ENCODE peak calls at places on chromosomes 2 and 18, in six cellular contexts. One of them, this sample, is unnamed.

GRCh38 chr2:104854507-104855173 is 725 bp downstream of the POU3F3 start:
- DNase-seq in right lobe of liver: no peak
- DNase-seq in naive thymus-derived CD4-positive, alpha-beta T cell: no peak
- DNase-seq in CD4-positive, alpha-beta memory T cell: no peak
- DNase-seq in PC-9: no peak
- DNase-seq in sigmoid colon: no peak
- DNase-seq in this sample: no peak

GRCh38 chr18:46002934-46003333 is 35.8 kb upstream of the EPG5 start:
- DNase-seq in right lobe of liver: no peak
- DNase-seq in naive thymus-derived CD4-positive, alpha-beta T cell: no peak
- DNase-seq in CD4-positive, alpha-beta memory T cell: no peak
- DNase-seq in PC-9: no peak
- DNase-seq in sigmoid colon: no peak
- DNase-seq in this sample: no peak

GRCh38 chr18:78992041-78992735 is 12.6 kb downstream of the SALL3 start:
- DNase-seq in right lobe of liver: no peak
- DNase-seq in naive thymus-derived CD4-positive, alpha-beta T cell: no peak
- DNase-seq in CD4-positive, alpha-beta memory T cell: no peak
- DNase-seq in PC-9: no peak
- DNase-seq in sigmoid colon: no peak
- DNase-seq in this sample: no peak

GRCh38 chr18:36757081-36757480 is 71.7 kb downstream of the TPGS2 start:
- DNase-seq in right lobe of liver: no peak
- DNase-seq in naive thymus-derived CD4-positive, alpha-beta T cell: no peak
- DNase-seq in CD4-positive, alpha-beta memory T cell: no peak
- DNase-seq in PC-9: no peak
- DNase-seq in sigmoid colon: no peak
- DNase-seq in this sample: no peak

GRCh38 chr2:207073791-207074678 is 91.7 kb downstream of the KLF7 start:
- DNase-seq in right lobe of liver: no peak
- DNase-seq in naive thymus-derived CD4-positive, alpha-beta T cell: peak; percentile 17
- DNase-seq in CD4-positive, alpha-beta memory T cell: peak; percentile 14
- DNase-seq in PC-9: no peak
- DNase-seq in sigmoid colon: no peak
- DNase-seq in this sample: peak; percentile 22

GRCh38 chr2:240921319-240922233 is 15.4 kb downstream of the CROCC2 start:
- DNase-seq in right lobe of liver: peak; percentile 39
- DNase-seq in naive thymus-derived CD4-positive, alpha-beta T cell: no peak
- DNase-seq in CD4-positive, alpha-beta memory T cell: no peak
- DNase-seq in PC-9: peak; percentile 75
- DNase-seq in sigmoid colon: peak; percentile 76
- DNase-seq in this sample: peak; percentile 48

GRCh38 chr2:231201475-231201814 is 3.0 kb downstream of the ARMC9 start:
- DNase-seq in right lobe of liver: no peak
- DNase-seq in naive thymus-derived CD4-positive, alpha-beta T cell: no peak
- DNase-seq in CD4-positive, alpha-beta memory T cell: no peak
- DNase-seq in PC-9: no peak
- DNase-seq in sigmoid colon: no peak
- DNase-seq in this sample: no peak

GRCh38 chr2:212249451-212249850 is 289.2 kb downstream of the ERBB4 start:
- DNase-seq in right lobe of liver: no peak
- DNase-seq in naive thymus-derived CD4-positive, alpha-beta T cell: no peak
- DNase-seq in CD4-positive, alpha-beta memory T cell: no peak
- DNase-seq in PC-9: no peak
- DNase-seq in sigmoid colon: no peak
- DNase-seq in this sample: no peak

GRCh38 chr2:188410504-188411235 is 119.0 kb downstream of the GULP1 start:
- DNase-seq in right lobe of liver: no peak
- DNase-seq in naive thymus-derived CD4-positive, alpha-beta T cell: no peak
- DNase-seq in CD4-positive, alpha-beta memory T cell: no peak
- DNase-seq in PC-9: no peak
- DNase-seq in sigmoid colon: no peak
- DNase-seq in this sample: no peak

GRCh38 chr2:166419616-166419934 is 43.8 kb upstream of the SCN9A start:
- DNase-seq in right lobe of liver: no peak
- DNase-seq in naive thymus-derived CD4-positive, alpha-beta T cell: no peak
- DNase-seq in CD4-positive, alpha-beta memory T cell: no peak
- DNase-seq in PC-9: no peak
- DNase-seq in sigmoid colon: no peak
- DNase-seq in this sample: no peak

GRCh38 chr2:45676088-45676487 is 24.6 kb downstream of the PRKCE start:
- DNase-seq in right lobe of liver: no peak
- DNase-seq in naive thymus-derived CD4-positive, alpha-beta T cell: no peak
- DNase-seq in CD4-positive, alpha-beta memory T cell: no peak
- DNase-seq in PC-9: no peak
- DNase-seq in sigmoid colon: no peak
- DNase-seq in this sample: no peak

GRCh38 chr2:47076126-47076506 is 79.0 kb downstream of the STPG4 start:
- DNase-seq in right lobe of liver: no peak
- DNase-seq in naive thymus-derived CD4-positive, alpha-beta T cell: no peak
- DNase-seq in CD4-positive, alpha-beta memory T cell: no peak
- DNase-seq in PC-9: no peak
- DNase-seq in sigmoid colon: no peak
- DNase-seq in this sample: no peak
- H3K4me1 ChIP-seq in right lobe of liver: peaks cover 43% of the 10 kb centered on the region
- H3K4me1 ChIP-seq in naive thymus-derived CD4-positive, alpha-beta T cell: peaks cover 6% of the 10 kb centered on the region
- H3K4me1 ChIP-seq in CD4-positive, alpha-beta memory T cell: peaks cover 7% of the 10 kb centered on the region
- H3K4me1 ChIP-seq in PC-9: peaks cover 71% of the 10 kb centered on the region
- H3K4me1 ChIP-seq in sigmoid colon: peaks cover 85% of the 10 kb centered on the region
- H3K4me1 ChIP-seq in this sample: peaks cover 57% of the 10 kb centered on the region

GRCh38 chr2:144446136-144446535 is 73.8 kb downstream of the ZEB2 start:
- DNase-seq in right lobe of liver: no peak
- DNase-seq in naive thymus-derived CD4-positive, alpha-beta T cell: no peak
- DNase-seq in CD4-positive, alpha-beta memory T cell: no peak
- DNase-seq in PC-9: no peak
- DNase-seq in sigmoid colon: no peak
- DNase-seq in this sample: no peak

GRCh38 chr2:144451443-144451842 is 68.5 kb downstream of the ZEB2 start:
- DNase-seq in right lobe of liver: no peak
- DNase-seq in naive thymus-derived CD4-positive, alpha-beta T cell: no peak
- DNase-seq in CD4-positive, alpha-beta memory T cell: no peak
- DNase-seq in PC-9: no peak
- DNase-seq in sigmoid colon: no peak
- DNase-seq in this sample: no peak

GRCh38 chr2:144447535-144447934 is 72.4 kb downstream of the ZEB2 start:
- DNase-seq in right lobe of liver: no peak
- DNase-seq in naive thymus-derived CD4-positive, alpha-beta T cell: no peak
- DNase-seq in CD4-positive, alpha-beta memory T cell: no peak
- DNase-seq in PC-9: no peak
- DNase-seq in sigmoid colon: no peak
- DNase-seq in this sample: no peak

GRCh38 chr2:144449028-144449406 is 70.9 kb downstream of the ZEB2 start:
- DNase-seq in right lobe of liver: no peak
- DNase-seq in naive thymus-derived CD4-positive, alpha-beta T cell: no peak
- DNase-seq in CD4-positive, alpha-beta memory T cell: no peak
- DNase-seq in PC-9: no peak
- DNase-seq in sigmoid colon: no peak
- DNase-seq in this sample: no peak

DNA sequence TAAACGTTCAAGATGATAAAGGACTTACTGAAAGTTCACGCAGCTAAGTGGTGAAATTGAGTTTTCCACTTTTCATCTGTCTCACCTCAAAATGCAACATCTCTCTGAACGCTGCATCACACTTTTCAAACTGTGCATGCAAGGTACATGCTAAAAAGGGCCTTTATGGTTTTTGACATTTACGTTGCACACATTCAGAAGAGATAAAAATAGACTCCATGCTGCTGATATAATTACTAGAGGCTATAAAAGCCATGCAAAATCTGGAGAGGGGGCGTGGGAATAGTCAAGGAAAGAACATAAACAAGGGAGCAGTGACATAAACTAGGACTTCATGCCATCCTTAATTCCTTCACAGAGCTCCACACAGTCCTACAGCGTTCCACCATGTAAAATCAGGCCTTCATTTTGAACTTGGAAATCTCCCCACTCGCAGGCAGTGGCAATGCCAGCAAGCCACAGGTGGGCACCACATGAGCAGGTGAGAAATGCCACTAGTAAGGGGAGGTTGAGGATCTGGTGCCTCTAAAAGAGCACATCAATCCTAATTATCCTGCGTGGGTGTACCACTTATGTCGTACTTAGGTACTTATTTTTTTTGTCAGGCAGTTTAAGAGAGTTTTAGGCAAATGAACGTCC is 71.4 kb downstream of the ZEB2 start:
- DNase-seq in right lobe of liver: no peak
- DNase-seq in naive thymus-derived CD4-positive, alpha-beta T cell: no peak
- DNase-seq in CD4-positive, alpha-beta memory T cell: no peak
- DNase-seq in PC-9: no peak
- DNase-seq in sigmoid colon: no peak
- DNase-seq in this sample: no peak
- H3K4me1 ChIP-seq in right lobe of liver: no peaks in the 10 kb centered on the region
- H3K4me1 ChIP-seq in naive thymus-derived CD4-positive, alpha-beta T cell: no peaks in the 10 kb centered on the region
- H3K4me1 ChIP-seq in CD4-positive, alpha-beta memory T cell: no peaks in the 10 kb centered on the region
- H3K4me1 ChIP-seq in PC-9: no peaks in the 10 kb centered on the region
- H3K4me1 ChIP-seq in sigmoid colon: no peaks in the 10 kb centered on the region
- H3K4me1 ChIP-seq in this sample: no peaks in the 10 kb centered on the region

GRCh38 chr2:120227111-120227991 is 4.2 kb upstream of the TMEM185B start:
- DNase-seq in right lobe of liver: peak; percentile 33
- DNase-seq in naive thymus-derived CD4-positive, alpha-beta T cell: no peak
- DNase-seq in CD4-positive, alpha-beta memory T cell: no peak
- DNase-seq in PC-9: no peak
- DNase-seq in sigmoid colon: peak; percentile 57
- DNase-seq in this sample: no peak
- H3K4me1 ChIP-seq in right lobe of liver: peaks cover 23% of the 10 kb centered on the region
- H3K4me1 ChIP-seq in naive thymus-derived CD4-positive, alpha-beta T cell: peaks cover 26% of the 10 kb centered on the region
- H3K4me1 ChIP-seq in CD4-positive, alpha-beta memory T cell: peaks cover 50% of the 10 kb centered on the region
- H3K4me1 ChIP-seq in PC-9: peaks cover 40% of the 10 kb centered on the region
- H3K4me1 ChIP-seq in sigmoid colon: peaks cover 28% of the 10 kb centered on the region
- H3K4me1 ChIP-seq in this sample: peaks cover 36% of the 10 kb centered on the region

GRCh38 chr2:31297751-31298150 is 63.8 kb downstream of the EHD3 start:
- DNase-seq in right lobe of liver: no peak
- DNase-seq in naive thymus-derived CD4-positive, alpha-beta T cell: no peak
- DNase-seq in CD4-positive, alpha-beta memory T cell: no peak
- DNase-seq in PC-9: no peak
- DNase-seq in sigmoid colon: no peak
- DNase-seq in this sample: peak; percentile 19
- H3K4me1 ChIP-seq in right lobe of liver: no peaks in the 10 kb centered on the region
- H3K4me1 ChIP-seq in naive thymus-derived CD4-positive, alpha-beta T cell: no peaks in the 10 kb centered on the region
- H3K4me1 ChIP-seq in CD4-positive, alpha-beta memory T cell: no peaks in the 10 kb centered on the region
- H3K4me1 ChIP-seq in PC-9: no peaks in the 10 kb centered on the region
- H3K4me1 ChIP-seq in sigmoid colon: peaks cover 7% of the 10 kb centered on the region
- H3K4me1 ChIP-seq in this sample: no peaks in the 10 kb centered on the region

GRCh38 chr2:100754951-100755350 is 65.0 kb upstream of the NPAS2 start:
- DNase-seq in right lobe of liver: no peak
- DNase-seq in naive thymus-derived CD4-positive, alpha-beta T cell: no peak
- DNase-seq in CD4-positive, alpha-beta memory T cell: no peak
- DNase-seq in PC-9: no peak
- DNase-seq in sigmoid colon: no peak
- DNase-seq in this sample: no peak

GRCh38 chr2:100756704-100757103 is 63.2 kb upstream of the NPAS2 start:
- DNase-seq in right lobe of liver: no peak
- DNase-seq in naive thymus-derived CD4-positive, alpha-beta T cell: no peak
- DNase-seq in CD4-positive, alpha-beta memory T cell: no peak
- DNase-seq in PC-9: no peak
- DNase-seq in sigmoid colon: no peak
- DNase-seq in this sample: no peak

GRCh38 chr2:100752628-100753333 is 67.2 kb upstream of the NPAS2 start:
- DNase-seq in right lobe of liver: no peak
- DNase-seq in naive thymus-derived CD4-positive, alpha-beta T cell: no peak
- DNase-seq in CD4-positive, alpha-beta memory T cell: no peak
- DNase-seq in PC-9: no peak
- DNase-seq in sigmoid colon: no peak
- DNase-seq in this sample: no peak

GRCh38 chr2:100757621-100758394 is 62.1 kb upstream of the NPAS2 start:
- DNase-seq in right lobe of liver: no peak
- DNase-seq in naive thymus-derived CD4-positive, alpha-beta T cell: no peak
- DNase-seq in CD4-positive, alpha-beta memory T cell: no peak
- DNase-seq in PC-9: no peak
- DNase-seq in sigmoid colon: peak; percentile 82
- DNase-seq in this sample: no peak

DNA sequence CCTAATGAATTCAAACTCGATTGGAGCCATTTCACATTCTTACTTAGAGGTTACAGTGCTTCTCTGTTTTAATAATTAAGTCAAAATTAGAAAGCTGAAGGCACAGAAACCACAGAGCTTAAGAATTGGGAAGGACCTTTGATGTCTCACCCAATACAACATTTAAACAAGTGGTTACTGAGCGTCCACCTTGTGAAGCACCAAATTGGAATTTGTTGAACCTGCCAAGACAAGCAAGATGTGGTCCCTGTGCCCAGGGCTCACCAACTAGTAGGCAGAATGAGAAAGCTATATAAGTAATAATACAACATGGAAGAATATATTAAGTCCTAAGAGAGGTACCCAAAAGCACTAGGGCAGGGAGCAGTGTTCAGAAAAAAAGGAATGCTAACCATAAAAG is 64.5 kb upstream of the NPAS2 start:
- DNase-seq in right lobe of liver: no peak
- DNase-seq in naive thymus-derived CD4-positive, alpha-beta T cell: no peak
- DNase-seq in CD4-positive, alpha-beta memory T cell: no peak
- DNase-seq in PC-9: no peak
- DNase-seq in sigmoid colon: no peak
- DNase-seq in this sample: no peak
- H3K4me1 ChIP-seq in right lobe of liver: peaks cover 18% of the 10 kb centered on the region
- H3K4me1 ChIP-seq in naive thymus-derived CD4-positive, alpha-beta T cell: no peaks in the 10 kb centered on the region
- H3K4me1 ChIP-seq in CD4-positive, alpha-beta memory T cell: no peaks in the 10 kb centered on the region
- H3K4me1 ChIP-seq in PC-9: peaks cover 55% of the 10 kb centered on the region
- H3K4me1 ChIP-seq in sigmoid colon: peaks cover 31% of the 10 kb centered on the region
- H3K4me1 ChIP-seq in this sample: no peaks in the 10 kb centered on the region

GRCh38 chr18:50793641-50794565 is 25.9 kb downstream of the MRO start:
- DNase-seq in right lobe of liver: no peak
- DNase-seq in naive thymus-derived CD4-positive, alpha-beta T cell: no peak
- DNase-seq in CD4-positive, alpha-beta memory T cell: no peak
- DNase-seq in PC-9: no peak
- DNase-seq in sigmoid colon: no peak
- DNase-seq in this sample: no peak
- H3K4me1 ChIP-seq in right lobe of liver: peaks cover 10% of the 10 kb centered on the region
- H3K4me1 ChIP-seq in naive thymus-derived CD4-positive, alpha-beta T cell: no peaks in the 10 kb centered on the region
- H3K4me1 ChIP-seq in CD4-positive, alpha-beta memory T cell: no peaks in the 10 kb centered on the region
- H3K4me1 ChIP-seq in PC-9: no peaks in the 10 kb centered on the region
- H3K4me1 ChIP-seq in sigmoid colon: no peaks in the 10 kb centered on the region
- H3K4me1 ChIP-seq in this sample: peaks cover 4% of the 10 kb centered on the region

This sample was measured in Peyer's patch.